ENCODE peak calls at places on chromosomes 2 and 18, in nine cellular contexts. Q, A, Y, W, X, D, K, H and E are unnamed samples.
A peak's percentile ranks its signal among the peaks of the same experiment; 100 is the strongest.

GRCh38 chr18:68441241-68441640 is 273.7 kb downstream of the TMX3 start:
- DNase-seq in X (no peak), H (no peak), W (no peak), Q (no peak), Y (no peak), D (no peak), A (no peak), K (no peak), E (no peak)

GRCh38 chr2:61356261-61356957 is 114.5 kb downstream of the USP34 start:
- DNase-seq in Q (no peak), D (no peak), Y (no peak), W (no peak), H (no peak), A (peak; percentile 8), X (no peak), K (no peak), E (no peak)

GRCh38 chr2:236659758-236660150 is 90.1 kb downstream of the ACKR3 start:
- DNase-seq in W (no peak), D (peak; percentile 41), H (no peak), Y (no peak), Q (no peak), K (no peak), A (peak; percentile 50), X (no peak), E (peak; percentile 94)

GRCh38 chr2:111219285-111219684 is 98.6 kb downstream of the BCL2L11 start:
- DNase-seq in X (peak; percentile 15), W (no peak), D (no peak), A (peak; percentile 56), H (no peak), Y (no peak), K (no peak), Q (no peak), E (no peak)

GRCh38 chr2:84386326-84386995 is 72.6 kb downstream of the SUCLG1 start:
- DNase-seq in Q (no peak), A (no peak), K (no peak), D (no peak), H (no peak), X (no peak), W (no peak), Y (peak; percentile 45), E (no peak)

GRCh38 chr18:29874519-29875098 is 1167.9 kb downstream of the DSC3 start:
- DNase-seq in A (peak; percentile 17), Y (peak; percentile 44), Q (no peak), K (no peak), X (peak; percentile 68), H (no peak), D (no peak), W (no peak), E (peak; percentile 63)

GRCh38 chr18:44917184-44917864 is 236.6 kb downstream of the SETBP1 start:
- DNase-seq in Q (no peak), A (no peak), W (no peak), K (no peak), D (no peak), Y (no peak), H (no peak), X (no peak), E (peak; percentile 4)

GRCh38 chr2:167264380-167264779 is 376.1 kb downstream of the XIRP2 start:
- DNase-seq in K (peak; percentile 38), Y (peak; percentile 37), W (no peak), X (peak; percentile 23), H (no peak), A (peak; percentile 18), D (no peak), Q (no peak), E (peak; percentile 71)

GRCh38 chr18:433960-434359 is 66.5 kb downstream of the COLEC12 start:
- DNase-seq in X (peak; percentile 67), Q (no peak), A (no peak), D (no peak), W (no peak), Y (no peak), H (no peak), K (no peak), E (no peak)

GRCh38 chr2:36807223-36807886 is 110.8 kb downstream of the VIT start:
- DNase-seq in W (no peak), Q (no peak), Y (no peak), D (no peak), H (no peak), K (peak; percentile 45), X (no peak), A (no peak), E (no peak)

GRCh38 chr2:102142829-102143449 is 393 bp downstream of the IL1R1 start:
- DNase-seq in K (no peak), Q (no peak), A (peak; percentile 28), Y (no peak), W (peak; percentile 80), D (peak; percentile 60), X (no peak), H (no peak), E (no peak)

GRCh38 chr2:84901593-84902120 is 3.8 kb upstream of the TMSB10 start:
- DNase-seq in A (peak; percentile 94), H (no peak), Y (no peak), Q (no peak), K (no peak), D (no peak), W (no peak), X (peak; percentile 63), E (no peak)

GRCh38 chr18:53946561-53946960 is 277.9 kb downstream of the MBD2 start:
- DNase-seq in X (no peak), W (no peak), K (no peak), Y (no peak), Q (no peak), H (no peak), D (no peak), A (no peak), E (peak; percentile 43)

GRCh38 chr2:96267159-96267971 is 1.3 kb downstream of the CIAO1 start:
- DNase-seq in A (peak; percentile 43), X (peak; percentile 64), W (no peak), Q (peak; percentile 30), D (peak; percentile 54), K (peak; percentile 65), H (no peak), Y (peak; percentile 54), E (peak; percentile 52)

GRCh38 chr18:21449367-21450250 is 150.9 kb downstream of the ESCO1 start:
- DNase-seq in D (no peak), X (no peak), H (peak; percentile 37), Y (no peak), Q (no peak), A (no peak), W (no peak), K (no peak), E (no peak)

GRCh38 chr2:102481931-102482330 is 8.9 kb downstream of the SLC9A4 start:
- DNase-seq in K (no peak), W (no peak), X (no peak), Y (no peak), H (no peak), A (no peak), Q (no peak), D (no peak), E (no peak)